ENCODE peak calls at places on chromosomes 16 and 17, in four cellular contexts. U is K562, F is HCT116, K is HepG2. R is an unnamed sample. For H3K4me1, the result is how much of the 10 kb centered on the place peaks cover.

GRCh38 chr17:77592503-77592902 is 366.0 kb upstream of the TNRC6C start:
- DNase-seq in U (no peak), K (no peak), F (no peak), R (no peak)

GRCh38 chr16:2455081-2455845 is 4.6 kb upstream of the TEDC2 start:
- DNase-seq in F (no peak), K (no peak), U (no peak), R (no peak)

GRCh38 chr16:51938861-51939260 is 608.1 kb downstream of the TOX3 start:
- DNase-seq in F (no peak), U (no peak), K (no peak), R (no peak)

GRCh38 chr16:2282866-2283555 is 15.1 kb upstream of the RNPS1 start:
- DNase-seq in U (no peak), K (no peak), F (no peak), R (no peak)

GRCh38 chr16:69598045-69598444 is 32.3 kb downstream of the NFAT5 start:
- DNase-seq in U (no peak), F (no peak), K (no peak), R (no peak)

GRCh38 chr16:81487301-81487720 is 42.7 kb downstream of the CMIP start:
- DNase-seq in K (no peak), F (no peak), U (no peak), R (no peak)

GRCh38 chr17:17675925-17676534 is 5.2 kb upstream of the RAI1 start:
- DNase-seq in K (no peak), U (no peak), F (peak), R (no peak)

GRCh38 chr17:7932949-7933348 is 943 bp downstream of the CNTROB start:
- DNase-seq in F (no peak), U (peak), K (peak), R (no peak)

GRCh38 chr17:17745476-17746455 is 64.5 kb downstream of the RAI1 start:
- DNase-seq in K (no peak), U (no peak), F (no peak), R (no peak)

GRCh38 chr16:85337910-85338637 is 225.8 kb upstream of the CIBAR2 start:
- DNase-seq in K (no peak), U (no peak), F (no peak), R (no peak)

GRCh38 chr17:47744168-47745036 is 11.4 kb downstream of the TBX21 start:
- DNase-seq in U (peak), K (no peak), F (no peak), R (no peak)
- TF ChIP-seq TCF7L2 in U (no peak), K (no peak), F (no peak), R (no peak)

GRCh38 chr17:58091024-58091567 is 7.9 kb downstream of the DYNLL2 start:
- DNase-seq in K (no peak), U (no peak), F (no peak), R (no peak)
- H3K4me1 ChIP-seq in K (under half), U (under half), F (under half), R (under half)

GRCh38 chr17:73261952-73262675 is 434 bp upstream of the CPSF4L start:
- DNase-seq in U (no peak), K (peak), F (no peak), R (no peak)
- TF ChIP-seq TCF7L2 in U (no peak), K (no peak), F (no peak), R (no peak)

GRCh38 chr17:68248199-68248825 is 469 bp downstream of the AMZ2 start:
- DNase-seq in F (no peak), U (peak), K (no peak), R (no peak)
- H3K4me1 ChIP-seq in F (under half), U (under half), K (under half), R (under half)

DNA sequence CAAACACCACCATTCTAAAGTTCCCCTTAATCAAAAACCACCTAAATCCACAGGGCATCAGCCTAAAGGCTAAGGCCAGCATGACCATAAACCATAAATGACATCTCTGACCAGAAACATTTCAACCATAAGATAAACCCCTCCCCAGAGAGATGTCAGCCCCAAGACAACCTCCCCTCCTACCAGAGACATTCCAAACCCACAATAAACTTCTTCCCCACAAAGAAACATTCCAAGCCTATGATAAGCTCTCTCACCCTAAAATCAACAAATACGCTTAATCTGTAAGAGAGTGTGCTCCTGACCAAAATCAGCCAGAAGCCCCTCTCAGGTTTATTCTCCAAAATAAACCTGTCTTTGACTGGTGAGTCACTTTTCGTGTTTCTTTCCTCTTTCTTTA is 54.8 kb downstream of the SLFN5 start:
- DNase-seq in F (no peak), K (no peak), U (no peak), R (no peak)
- TF ChIP-seq TCF7L2 in F (no peak), K (no peak), U (no peak), R (no peak)

DNA sequence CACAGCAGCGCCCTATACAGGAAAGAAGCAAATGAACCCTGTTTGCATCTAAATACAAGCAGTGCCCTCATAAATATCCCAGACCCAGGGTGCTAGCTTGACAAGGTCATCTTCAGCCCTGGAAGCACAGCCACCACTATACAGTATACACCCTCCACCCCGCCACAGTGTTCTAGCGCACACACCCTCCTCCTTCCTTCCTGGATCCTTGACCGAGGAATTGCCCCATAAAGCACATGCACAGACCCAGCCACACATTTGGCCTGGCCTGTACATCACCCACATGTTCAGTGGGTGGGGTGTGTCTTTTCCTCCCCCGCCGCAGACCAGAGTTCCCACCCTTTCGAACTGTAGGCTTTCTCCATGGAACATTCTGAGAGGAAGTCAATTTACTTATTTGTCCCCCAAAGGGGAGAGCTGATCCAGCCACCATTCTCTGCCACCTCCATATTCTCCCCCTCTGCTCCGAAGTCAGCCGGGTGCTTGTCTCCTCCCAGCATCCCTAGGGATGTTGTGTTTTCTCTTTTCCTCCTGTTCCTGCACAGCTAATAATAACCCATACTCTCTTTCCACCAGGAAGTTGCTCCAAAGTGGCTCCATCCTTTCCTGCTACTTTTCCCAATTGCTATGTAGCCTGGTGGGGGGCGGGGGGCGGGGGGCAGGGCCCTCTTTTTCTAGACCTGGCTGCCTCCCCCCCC is 6.6 kb downstream of the ABI3 start:
- DNase-seq in K (no peak), U (no peak), F (no peak), R (no peak)
- H3K4me1 ChIP-seq in K (under half), U (under half), F (under half), R (under half)

GRCh38 chr16:57446530-57447141 is 549 bp downstream of the CIAPIN1 start:
- DNase-seq in K (no peak), F (no peak), U (peak), R (no peak)
- TF ChIP-seq TCF7L2 in K (no peak), F (no peak), U (no peak), R (no peak)